ENCODE peak calls at places on chromosomes 4 and X, in seven cellular contexts. W is epithelial cell of esophagus, M is tibial nerve, P is GM13977, O is mesothelial cell of epicardium, F is HFF-Myc, X is ovary. V is an unnamed sample.
A peak's percentile ranks its signal among the peaks of the same experiment; 100 is the strongest.

GRCh38 chrX:138492371-138492770 is 219.1 kb downstream of the FGF13 start:
- DNase-seq in P (no peak), M (no peak), W (no peak), X (no peak), F (no peak), O (no peak), V (no peak)

GRCh38 chrX:40090050-40090804 is 7.5 kb downstream of the BCOR start:
- DNase-seq in F (no peak), O (no peak), M (no peak), P (no peak), W (no peak), X (peak; percentile 57), V (no peak)

GRCh38 chr4:97496298-97496873 is 646.9 kb downstream of the STPG2 start:
- DNase-seq in O (no peak), X (no peak), M (no peak), P (no peak), W (peak; percentile 87), F (no peak), V (no peak)

GRCh38 chr4:108492816-108493595 is 127.4 kb upstream of the RPL34 start:
- DNase-seq in M (no peak), X (no peak), W (peak; percentile 44), F (no peak), P (no peak), O (no peak), V (no peak)

GRCh38 chr4:150962245-150962644 is 52.8 kb downstream of the LRBA start:
- DNase-seq in X (no peak), F (no peak), O (no peak), P (no peak), W (peak; percentile 86), M (no peak), V (no peak)

GRCh38 chr4:8694651-8695151 is 102.1 kb downstream of the CPZ start:
- DNase-seq in F (no peak), M (no peak), W (no peak), P (no peak), O (peak; percentile 36), X (no peak), V (peak; percentile 80)

GRCh38 chrX:24647257-24648058 is at the start of gene PCYT1B:
- DNase-seq in O (peak; percentile 85), F (peak; percentile 7), M (peak; percentile 39), P (no peak), X (peak; percentile 59), W (peak; percentile 71), V (peak; percentile 87)

GRCh38 chr4:8331567-8331955 is 62.0 kb downstream of the HTRA3 start:
- DNase-seq in M (no peak), W (no peak), P (no peak), X (no peak), F (no peak), O (no peak), V (no peak)

GRCh38 chr4:83585982-83586508 is 50.1 kb downstream of the GPAT3 start:
- DNase-seq in W (no peak), O (no peak), P (no peak), F (no peak), X (no peak), M (no peak), V (no peak)

GRCh38 chr4:55545681-55546632 is 752 bp downstream of the CLOCK start:
- DNase-seq in X (peak; percentile 76), W (peak; percentile 59), O (peak; percentile 77), P (peak; percentile 77), F (no peak), M (peak; percentile 56), V (peak; percentile 89)

GRCh38 chr4:37644962-37645361 is 41.2 kb downstream of the RELL1 start:
- DNase-seq in P (no peak), O (no peak), X (no peak), M (no peak), W (no peak), F (no peak), V (no peak)

GRCh38 chr4:153281476-153281875 is 63.0 kb upstream of the MND1 start:
- DNase-seq in M (no peak), X (no peak), W (no peak), F (no peak), O (no peak), P (no peak), V (no peak)

GRCh38 chr4:182206916-182207315 is 36.3 kb upstream of the TENM3 start:
- DNase-seq in F (no peak), M (no peak), O (no peak), P (no peak), X (no peak), W (no peak), V (no peak)

GRCh38 chrX:106917830-106918500 is 2.2 kb upstream of the CLDN2 start:
- DNase-seq in F (peak; percentile 55), X (no peak), M (no peak), W (peak; percentile 82), P (no peak), O (no peak), V (no peak)

GRCh38 chr4:5051692-5052423 is 578 bp downstream of the STK32B start:
- DNase-seq in O (peak; percentile 42), X (no peak), P (peak; percentile 31), M (no peak), F (no peak), W (no peak), V (peak; percentile 88)

GRCh38 chrX:49184294-49185061 is 1.7 kb downstream of the PRICKLE3 start:
- DNase-seq in M (peak; percentile 89), F (peak; percentile 76), P (no peak), O (peak; percentile 90), X (peak; percentile 95), W (peak; percentile 93), V (peak; percentile 91)

GRCh38 chrX:132488092-132488749 is 617 bp downstream of the MBNL3 start:
- DNase-seq in W (peak; percentile 52), F (no peak), X (peak; percentile 7), O (no peak), M (peak; percentile 7), P (peak; percentile 16), V (no peak)

GRCh38 chrX:150934453-150934852 is 36.0 kb upstream of the CD99L2 start:
- DNase-seq in W (peak; percentile 30), X (no peak), O (no peak), F (no peak), M (no peak), P (no peak), V (no peak)

GRCh38 chrX:153772608-153773217 is 8.1 kb upstream of the SRPK3 start:
- DNase-seq in P (no peak), M (no peak), F (no peak), X (no peak), O (no peak), W (no peak), V (no peak)

GRCh38 chr4:151771664-151772063 is 10.9 kb upstream of the GATB start:
- DNase-seq in F (no peak), O (no peak), X (no peak), M (no peak), P (no peak), W (no peak), V (no peak)

GRCh38 chr4:153513596-153513995 is 47.4 kb downstream of the TMEM131L start:
- DNase-seq in F (no peak), W (no peak), O (no peak), P (no peak), M (no peak), X (no peak), V (no peak)

GRCh38 chrX:21004835-21005234 is 369.4 kb upstream of the CNKSR2 start:
- DNase-seq in X (no peak), O (no peak), P (no peak), F (no peak), W (peak; percentile 57), M (no peak), V (no peak)

GRCh38 chr4:132276185-132276584 is 872.9 kb upstream of the PCDH10 start:
- DNase-seq in P (no peak), W (no peak), M (no peak), O (no peak), X (no peak), F (no peak), V (no peak)

GRCh38 chr4:20462426-20463175 is 210.9 kb downstream of the SLIT2 start:
- DNase-seq in F (no peak), P (no peak), W (peak; percentile 39), M (no peak), X (no peak), O (no peak), V (no peak)

GRCh38 chr4:66169341-66169740 is 499.1 kb upstream of the EPHA5 start:
- DNase-seq in M (no peak), O (no peak), W (peak; percentile 46), F (no peak), X (no peak), P (peak; percentile 6), V (no peak)
- TF ChIP-seq CTCF in M (no peak), O (peak; percentile 14), W (peak; percentile 21), F (no peak), X (no peak), P (peak; percentile 28), V (peak; percentile 53)

DNA sequence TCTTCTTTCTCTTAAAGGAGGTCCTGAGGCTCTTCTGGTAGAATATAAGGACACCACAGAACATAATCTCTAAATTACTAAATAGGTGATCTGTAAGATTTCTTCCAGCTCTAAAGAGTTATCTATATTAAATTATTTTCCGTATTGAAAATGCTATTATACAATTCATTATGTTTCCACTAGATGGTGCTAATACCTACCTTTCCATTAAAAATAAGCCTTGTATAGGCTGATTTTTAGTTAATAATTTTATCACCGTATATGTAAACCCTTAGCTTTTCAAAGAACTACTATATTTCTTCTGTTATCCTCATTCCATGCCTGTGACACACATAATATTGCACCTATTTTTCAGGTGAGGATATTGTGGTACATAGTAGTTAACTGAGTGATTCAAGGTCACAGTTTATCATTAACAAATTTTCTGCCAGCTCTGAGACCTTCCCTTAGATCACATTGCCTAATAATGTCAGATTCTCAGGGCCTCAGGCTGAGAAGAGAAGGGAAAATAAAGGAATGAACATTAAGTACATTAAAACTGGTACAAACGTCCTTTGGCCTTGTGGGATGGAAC is 138.8 kb downstream of the TEX11 start:
- DNase-seq in F (no peak), X (no peak), M (no peak), W (peak; percentile 1), P (peak; percentile 28), O (no peak), V (no peak)
- TF ChIP-seq CTCF in F (peak; percentile 4), X (no peak), M (peak; percentile 9), W (no peak), P (peak; percentile 43), O (peak; percentile 56), V (peak; percentile 53)

GRCh38 chr4:117429061-117429460 is 343.7 kb upstream of the TRAM1L1 start:
- DNase-seq in M (no peak), P (no peak), X (no peak), F (no peak), O (no peak), W (no peak), V (no peak)
- TF ChIP-seq CTCF in M (no peak), P (peak; percentile 13), X (no peak), F (no peak), O (no peak), W (no peak), V (no peak)

DNA sequence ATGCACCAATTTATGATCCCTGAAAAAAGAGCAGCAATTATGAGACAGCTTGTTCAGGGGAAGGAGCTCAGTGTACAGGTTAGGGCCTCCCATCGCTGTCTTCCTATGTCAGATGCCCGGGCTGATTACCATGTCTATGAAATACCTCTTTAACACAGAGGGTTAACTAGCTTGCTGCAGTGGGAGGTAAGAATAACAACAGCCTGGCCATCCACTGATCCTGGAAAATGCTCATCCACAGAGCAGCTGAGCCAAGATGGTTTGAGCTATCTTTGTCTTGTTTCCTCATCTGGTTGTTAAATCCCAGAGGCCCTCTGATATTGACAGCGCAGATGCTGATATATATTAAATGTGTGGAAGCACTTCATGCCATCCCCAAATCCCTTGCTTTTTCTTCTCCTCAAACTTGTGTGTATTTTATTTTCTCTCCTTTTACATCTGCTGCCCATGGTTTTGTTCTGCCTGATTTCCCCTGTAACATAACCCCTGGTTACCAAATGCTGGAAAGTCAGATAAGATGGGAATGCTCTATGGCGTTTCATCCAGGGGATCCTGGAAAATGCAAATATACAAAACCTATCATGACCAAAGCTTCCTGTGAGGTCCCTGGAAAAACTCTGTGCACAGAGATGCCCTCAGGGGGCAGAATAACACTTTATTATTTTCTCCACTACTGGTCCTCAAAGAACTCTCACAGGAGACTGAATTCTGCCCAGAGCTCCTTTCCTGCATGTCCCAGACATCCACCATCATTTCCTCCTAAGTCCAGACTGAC is 85.9 kb upstream of the PUDP start:
- DNase-seq in M (no peak), X (no peak), P (no peak), O (no peak), W (no peak), F (no peak), V (no peak)
- TF ChIP-seq CTCF in M (no peak), X (no peak), P (peak; percentile 25), O (no peak), W (no peak), F (no peak), V (peak; percentile 33)

V was measured in osteocyte.